ENCODE peak calls at places on chromosomes 7 and 10, in seven cellular contexts. J is GM23248, V is frontal cortex, Y is Peyer's patch, E is adipocyte, C is HTR-8/SVneo, K is AG04450. L is an unnamed sample.

GRCh38 chr7:94205529-94205928 is 189.2 kb upstream of the COL1A2 start:
- DNase-seq in K (no peak), C (no peak), J (no peak), Y (no peak), E (no peak), V (no peak), L (no peak)

GRCh38 chr7:133040178-133040577 is 41.7 kb downstream of the CHCHD3 start:
- DNase-seq in V (no peak), J (no peak), C (no peak), E (no peak), K (no peak), Y (no peak), L (no peak)

GRCh38 chr7:121003986-121004685 is 15.6 kb downstream of the CPED1 start:
- DNase-seq in C (no peak), J (no peak), Y (no peak), V (no peak), K (no peak), E (no peak), L (no peak)

GRCh38 chr7:114865564-114865963 is 56.3 kb upstream of the MDFIC start:
- DNase-seq in Y (no peak), J (peak), K (peak), V (peak), E (peak), C (no peak), L (peak)

GRCh38 chr7:22234247-22234646 is 122.7 kb downstream of the RAPGEF5 start:
- DNase-seq in V (no peak), J (no peak), E (no peak), C (no peak), K (no peak), Y (no peak), L (no peak)

GRCh38 chr7:2632717-2633537 is 1.1 kb downstream of the TTYH3 start:
- DNase-seq in Y (peak), C (peak), V (no peak), J (peak), E (peak), K (no peak), L (peak)

GRCh38 chr7:95594185-95594584 is 2.1 kb downstream of the PDK4 start:
- DNase-seq in J (no peak), E (no peak), C (no peak), Y (no peak), K (no peak), V (no peak), L (no peak)

GRCh38 chr10:53453196-53453595 is 680.6 kb upstream of the MBL2 start:
- DNase-seq in J (no peak), V (no peak), C (no peak), E (no peak), K (no peak), Y (no peak), L (no peak)

L was measured in fibroblast of gingiva.